ENCODE peak calls at places on chromosome 6, in four cellular contexts. One of them, this sample, is unnamed.
A peak's percentile ranks its signal among the peaks of the same experiment; 100 is the strongest.

GRCh38 chr6:159212026-159212425 is 42.8 kb downstream of the FNDC1 start:
- DNase-seq in endothelial cell of umbilical vein: no peak
- DNase-seq in H1: no peak
- DNase-seq in upper lobe of right lung: no peak
- DNase-seq in this sample: no peak

GRCh38 chr6:113328886-113329381 is 528.2 kb upstream of the MARCKS start:
- DNase-seq in endothelial cell of umbilical vein: no peak
- DNase-seq in H1: no peak
- DNase-seq in upper lobe of right lung: no peak
- DNase-seq in this sample: no peak

GRCh38 chr6:163929538-163929937 is 515.0 kb downstream of the QKI start:
- DNase-seq in endothelial cell of umbilical vein: no peak
- DNase-seq in H1: no peak
- DNase-seq in upper lobe of right lung: no peak
- DNase-seq in this sample: no peak

GRCh38 chr6:160692369-160692959 is 9.6 kb upstream of the PLG start:
- DNase-seq in endothelial cell of umbilical vein: no peak
- DNase-seq in H1: no peak
- DNase-seq in upper lobe of right lung: no peak
- DNase-seq in this sample: no peak

GRCh38 chr6:163188746-163189145 is 225.8 kb upstream of the QKI start:
- DNase-seq in endothelial cell of umbilical vein: no peak
- DNase-seq in H1: no peak
- DNase-seq in upper lobe of right lung: no peak
- DNase-seq in this sample: no peak

GRCh38 chr6:143531720-143532504 is 20.4 kb upstream of the FUCA2 start:
- DNase-seq in endothelial cell of umbilical vein: no peak
- DNase-seq in H1: no peak
- DNase-seq in upper lobe of right lung: no peak
- DNase-seq in this sample: no peak

GRCh38 chr6:68087399-68088133 is 547.5 kb upstream of the ADGRB3 start:
- DNase-seq in endothelial cell of umbilical vein: no peak
- DNase-seq in H1: no peak
- DNase-seq in upper lobe of right lung: no peak
- DNase-seq in this sample: no peak

GRCh38 chr6:33091957-33092356 is 16.2 kb downstream of the HLA-DPB1 start:
- DNase-seq in endothelial cell of umbilical vein: no peak
- DNase-seq in H1: no peak
- DNase-seq in upper lobe of right lung: peak; percentile 83
- DNase-seq in this sample: no peak

GRCh38 chr6:11974089-11974488 is 38.0 kb upstream of the HIVEP1 start:
- DNase-seq in endothelial cell of umbilical vein: no peak
- DNase-seq in H1: no peak
- DNase-seq in upper lobe of right lung: no peak
- DNase-seq in this sample: no peak

DNA sequence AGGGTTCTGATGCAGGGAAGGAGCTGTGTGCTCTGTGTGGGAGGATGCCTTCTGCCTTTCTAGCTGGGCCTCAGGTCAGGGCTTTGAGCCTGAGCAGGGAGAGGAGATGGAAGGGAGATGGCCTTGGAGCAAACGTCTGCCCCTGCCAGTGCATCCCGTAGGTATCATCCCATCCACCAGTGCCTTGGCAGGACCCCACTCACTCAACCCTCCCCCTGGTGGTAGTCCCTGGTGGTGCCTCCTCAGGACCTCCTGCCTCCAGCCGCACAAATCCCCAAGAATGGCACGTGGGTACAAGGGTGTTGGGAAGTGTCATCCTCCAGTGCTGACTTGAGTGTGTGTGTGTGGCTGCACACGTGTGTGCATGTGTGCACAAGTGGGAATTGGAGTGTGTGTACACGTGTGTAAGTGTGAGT is 23.1 kb upstream of the MICB start:
- DNase-seq in endothelial cell of umbilical vein: no peak
- DNase-seq in H1: no peak
- DNase-seq in upper lobe of right lung: no peak
- DNase-seq in this sample: no peak
- H3K4me1 ChIP-seq in endothelial cell of umbilical vein: no peaks in the 10 kb centered on the region
- H3K4me1 ChIP-seq in H1: no peaks in the 10 kb centered on the region
- H3K4me1 ChIP-seq in upper lobe of right lung: peaks cover 6% of the 10 kb centered on the region
- H3K4me1 ChIP-seq in this sample: no peaks in the 10 kb centered on the region

DNA sequence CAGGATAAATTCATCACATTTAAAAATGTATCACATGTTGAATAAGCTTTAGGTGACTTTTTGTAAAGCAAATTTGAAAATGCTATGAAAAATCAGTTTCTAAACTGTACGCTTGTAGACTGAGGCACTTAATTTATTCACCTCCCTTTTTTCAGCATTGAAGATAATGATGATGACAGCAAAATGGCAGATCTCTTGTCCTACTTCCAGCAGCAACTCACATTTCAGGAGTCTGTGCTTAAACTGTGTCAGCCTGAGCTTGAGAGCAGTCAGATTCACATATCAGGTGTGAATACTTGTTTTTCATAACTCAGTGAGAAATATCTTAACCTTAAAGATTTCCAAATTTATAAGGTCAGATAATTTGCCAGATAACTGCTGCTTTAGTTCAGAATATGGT is 15.6 kb downstream of the FBXO9 start:
- DNase-seq in endothelial cell of umbilical vein: no peak
- DNase-seq in H1: no peak
- DNase-seq in upper lobe of right lung: no peak
- DNase-seq in this sample: no peak
- H3K36me3 ChIP-seq in endothelial cell of umbilical vein: peaks cover 18% of the 10 kb centered on the region
- H3K36me3 ChIP-seq in H1: peaks cover 30% of the 10 kb centered on the region
- H3K36me3 ChIP-seq in upper lobe of right lung: peaks cover 100% of the 10 kb centered on the region
- H3K36me3 ChIP-seq in this sample: peaks cover 9% of the 10 kb centered on the region

GRCh38 chr6:31919624-31920303 is 7.8 kb upstream of the C2 start:
- DNase-seq in endothelial cell of umbilical vein: no peak
- DNase-seq in H1: no peak
- DNase-seq in upper lobe of right lung: no peak
- DNase-seq in this sample: no peak

GRCh38 chr6:31927242-31927867 is at the start of gene C2:
- DNase-seq in endothelial cell of umbilical vein: no peak
- DNase-seq in H1: no peak
- DNase-seq in upper lobe of right lung: peak; percentile 76
- DNase-seq in this sample: no peak

GRCh38 chr6:31920803-31921202 is 6.7 kb upstream of the C2 start:
- DNase-seq in endothelial cell of umbilical vein: no peak
- DNase-seq in H1: no peak
- DNase-seq in upper lobe of right lung: no peak
- DNase-seq in this sample: no peak

GRCh38 chr6:31918069-31918725 is 9.3 kb upstream of the C2 start:
- DNase-seq in endothelial cell of umbilical vein: no peak
- DNase-seq in H1: no peak
- DNase-seq in upper lobe of right lung: no peak
- DNase-seq in this sample: no peak

GRCh38 chr6:31922942-31923341 is 4.6 kb upstream of the C2 start:
- DNase-seq in endothelial cell of umbilical vein: no peak
- DNase-seq in H1: no peak
- DNase-seq in upper lobe of right lung: no peak
- DNase-seq in this sample: peak; percentile 43
- TF ChIP-seq CTCF in endothelial cell of umbilical vein: peak; percentile 5
- TF ChIP-seq CTCF in H1: peak; percentile 57
- TF ChIP-seq CTCF in upper lobe of right lung: no peak
- TF ChIP-seq CTCF in this sample: no peak

GRCh38 chr6:37595859-37596258 is 96.2 kb upstream of the CCDC167 start:
- DNase-seq in endothelial cell of umbilical vein: no peak
- DNase-seq in H1: no peak
- DNase-seq in upper lobe of right lung: no peak
- DNase-seq in this sample: no peak
- H3K4me1 ChIP-seq in endothelial cell of umbilical vein: no peaks in the 10 kb centered on the region
- H3K4me1 ChIP-seq in H1: peaks cover 9% of the 10 kb centered on the region
- H3K4me1 ChIP-seq in upper lobe of right lung: no peaks in the 10 kb centered on the region
- H3K4me1 ChIP-seq in this sample: no peaks in the 10 kb centered on the region